ENCODE peak calls at places on chromosomes 13 and 19, in five cellular contexts. E is ascending aorta, P is thoracic aorta, A is upper lobe of left lung, I is thyroid gland. N is an unnamed sample.

GRCh38 chr13:111036665-111037064 is 78.4 kb upstream of the ARHGEF7 start:
- DNase-seq in E (no peak), P (no peak), A (no peak), I (no peak), N (no peak)

GRCh38 chr19:1412995-1413889 is 5.9 kb downstream of the DAZAP1 start:
- DNase-seq in E (no peak), P (no peak), A (no peak), I (peak), N (no peak)

GRCh38 chr19:38270587-38271167 is 6.3 kb downstream of the SPINT2 start:
- DNase-seq in E (no peak), P (no peak), A (no peak), I (no peak), N (no peak)

GRCh38 chr13:30341815-30342570 is 34.6 kb upstream of the KATNAL1 start:
- DNase-seq in E (peak), P (peak), A (peak), I (peak), N (peak)

GRCh38 chr19:2982983-2983350 is 5.6 kb downstream of the TLE6 start:
- DNase-seq in E (peak), P (peak), A (peak), I (peak), N (no peak)

GRCh38 chr13:30713133-30713532 is 22.2 kb upstream of the ALOX5AP start:
- DNase-seq in E (peak), P (no peak), A (peak), I (no peak), N (no peak)

GRCh38 chr13:29411493-29411892 is 184.0 kb downstream of the SLC7A1 start:
- DNase-seq in E (no peak), P (no peak), A (no peak), I (no peak), N (peak)

GRCh38 chr13:95809429-95809828 is 132.5 kb downstream of the DNAJC3 start:
- DNase-seq in E (no peak), P (no peak), A (no peak), I (no peak), N (no peak)

GRCh38 chr19:495440-496332 is 600 bp upstream of the MADCAM1 start:
- DNase-seq in E (no peak), P (no peak), A (no peak), I (no peak), N (no peak)

GRCh38 chr19:35264281-35265125 is 4.3 kb upstream of the USF2 start:
- DNase-seq in E (peak), P (no peak), A (peak), I (no peak), N (no peak)

GRCh38 chr13:30572859-30573275 is 44.9 kb upstream of the USPL1 start:
- DNase-seq in E (no peak), P (no peak), A (peak), I (peak), N (no peak)

GRCh38 chr13:111489301-111489700 is 168.9 kb downstream of the TEX29 start:
- DNase-seq in E (no peak), P (no peak), A (no peak), I (no peak), N (no peak)

GRCh38 chr19:33462112-33462726 is 59.4 kb downstream of the PEPD start:
- DNase-seq in E (peak), P (no peak), A (peak), I (no peak), N (no peak)

GRCh38 chr19:47145639-47146486 is 15.2 kb downstream of the SAE1 start:
- DNase-seq in E (no peak), P (no peak), A (no peak), I (no peak), N (no peak)

GRCh38 chr19:35357867-35358573 is at the start of gene FFAR3:
- DNase-seq in E (peak), P (no peak), A (peak), I (no peak), N (no peak)

GRCh38 chr13:28792992-28793391 is 27.1 kb upstream of the MTUS2 start:
- DNase-seq in E (no peak), P (no peak), A (no peak), I (no peak), N (peak)

GRCh38 chr13:33994826-33995502 is 177.0 kb downstream of the RFC3 start:
- DNase-seq in E (no peak), P (no peak), A (no peak), I (no peak), N (peak)

GRCh38 chr19:45645068-45645630 is 6.0 kb upstream of the EML2 start:
- DNase-seq in E (no peak), P (no peak), A (no peak), I (no peak), N (no peak)

GRCh38 chr13:67841071-67841470 is 610.9 kb upstream of the PCDH9 start:
- DNase-seq in E (no peak), P (no peak), A (no peak), I (no peak), N (no peak)

GRCh38 chr13:111573801-111574200 is 253.4 kb downstream of the TEX29 start:
- DNase-seq in E (no peak), P (no peak), A (no peak), I (no peak), N (no peak)

GRCh38 chr13:99214232-99214631 is 13.6 kb downstream of the UBAC2 start:
- DNase-seq in E (no peak), P (no peak), A (no peak), I (no peak), N (no peak)

GRCh38 chr13:113879017-113879416 is 15.1 kb upstream of the GAS6 start:
- DNase-seq in E (no peak), P (no peak), A (no peak), I (no peak), N (no peak)

GRCh38 chr19:57171551-57172081 is 4.3 kb upstream of the DUXA start:
- DNase-seq in E (peak), P (no peak), A (no peak), I (peak), N (no peak)

GRCh38 chr13:90793261-90793785 is 554.2 kb upstream of the MIR17HG start:
- DNase-seq in E (no peak), P (no peak), A (no peak), I (no peak), N (no peak)

GRCh38 chr13:20127563-20128458 is 33.0 kb downstream of the GJA3 start:
- DNase-seq in E (peak), P (no peak), A (peak), I (peak), N (no peak)
- TF ChIP-seq CTCF in E (peak), P (peak), A (peak), I (peak), N (peak)

GRCh38 chr19:36687214-36688056 is at the start of gene ZNF567:
- DNase-seq in E (peak), P (peak), A (peak), I (peak), N (peak)
- H3K4me3 ChIP-seq in E (peak), P (peak), A (peak), I (peak), N (peak)

DNA sequence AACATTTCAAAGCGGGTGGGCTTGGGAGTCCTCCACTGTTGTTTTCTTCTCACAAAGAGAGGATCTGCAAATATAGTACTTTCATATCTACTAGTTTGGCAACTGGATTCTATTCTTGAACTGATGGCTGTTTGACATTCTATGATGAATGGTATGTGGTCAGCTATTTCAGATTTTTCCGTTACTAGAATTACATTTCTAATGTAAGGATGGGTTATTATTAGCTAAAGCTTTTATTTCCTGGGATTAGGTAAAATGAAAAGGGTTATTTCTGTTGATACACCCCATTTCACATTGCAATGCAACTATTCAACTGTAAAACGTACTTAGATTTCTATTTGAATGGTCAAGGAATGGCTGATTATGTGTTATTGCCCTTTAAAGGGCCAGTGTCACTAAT is 629.7 kb downstream of the DACH1 start:
- DNase-seq in E (no peak), P (no peak), A (no peak), I (no peak), N (no peak)
- TF ChIP-seq CTCF in E (no peak), P (no peak), A (no peak), I (no peak), N (no peak)

GRCh38 chr19:4064073-4064550 is 2.6 kb downstream of the ZBTB7A start:
- DNase-seq in E (no peak), P (no peak), A (peak), I (peak), N (no peak)

GRCh38 chr19:4063369-4064072 is 3.2 kb downstream of the ZBTB7A start:
- DNase-seq in E (no peak), P (no peak), A (no peak), I (no peak), N (no peak)

GRCh38 chr19:4061178-4061682 is 5.5 kb downstream of the ZBTB7A start:
- DNase-seq in E (peak), P (peak), A (peak), I (peak), N (no peak)

GRCh38 chr19:4061683-4062575 is 4.8 kb downstream of the ZBTB7A start:
- DNase-seq in E (no peak), P (no peak), A (peak), I (peak), N (no peak)

DNA sequence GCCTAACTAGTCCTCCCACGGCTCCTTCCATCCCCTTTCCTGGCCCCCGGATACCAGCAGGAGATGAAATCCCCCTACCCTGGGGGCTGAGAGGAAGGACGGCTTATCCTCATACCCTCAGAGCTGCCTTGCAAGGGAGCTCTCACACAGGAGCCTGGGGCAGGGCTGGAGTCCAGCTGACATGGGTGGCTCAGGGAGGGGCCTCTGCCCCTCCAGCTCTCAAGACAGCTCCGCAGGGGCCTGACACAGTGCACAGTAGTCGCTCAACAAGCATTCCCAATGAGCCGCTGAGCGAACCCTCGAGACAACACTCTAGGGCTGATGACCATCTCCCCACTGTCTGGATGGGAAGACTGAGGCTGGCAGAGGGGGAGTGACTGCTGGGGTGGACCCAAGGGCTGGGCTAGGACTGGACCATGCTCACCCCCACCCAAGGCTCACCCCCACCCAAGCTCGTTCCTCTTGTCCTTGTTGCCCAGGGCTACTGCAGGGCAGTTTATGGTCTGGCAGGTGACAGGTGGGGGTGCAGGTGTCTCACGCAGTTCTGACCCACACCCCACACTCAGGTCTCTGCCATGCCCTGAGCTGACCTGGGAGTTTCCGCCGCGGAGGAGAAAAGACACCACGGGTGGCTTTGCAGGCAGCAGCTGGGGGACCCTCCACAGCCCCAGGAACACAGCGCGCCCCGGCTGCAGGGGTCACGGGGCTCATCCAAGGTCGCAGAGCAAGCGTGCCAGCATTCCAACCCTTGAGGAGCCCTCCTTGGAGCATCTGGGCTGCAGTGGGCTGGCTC is 3.9 kb downstream of the ZBTB7A start:
- DNase-seq in E (no peak), P (no peak), A (no peak), I (no peak), N (no peak)
- H3K4me3 ChIP-seq in E (peak), P (peak), A (peak), I (no peak), N (peak)

GRCh38 chr19:5958074-5958850 is 19.7 kb downstream of the RANBP3 start:
- DNase-seq in E (no peak), P (no peak), A (no peak), I (no peak), N (no peak)
- TF ChIP-seq CTCF in E (no peak), P (no peak), A (no peak), I (no peak), N (no peak)

GRCh38 chr19:49802836-49803528 is 10.1 kb downstream of the FUZ start:
- DNase-seq in E (peak), P (no peak), A (no peak), I (no peak), N (no peak)
- H3K4me3 ChIP-seq in E (peak), P (no peak), A (no peak), I (no peak), N (no peak)

GRCh38 chr19:44617481-44617880 is 4.1 kb downstream of the IGSF23 start:
- DNase-seq in E (no peak), P (no peak), A (no peak), I (no peak), N (no peak)

GRCh38 chr19:44618640-44619357 is 5.4 kb downstream of the IGSF23 start:
- DNase-seq in E (no peak), P (no peak), A (no peak), I (no peak), N (no peak)

GRCh38 chr19:44614313-44614712 is 950 bp downstream of the IGSF23 start:
- DNase-seq in E (no peak), P (no peak), A (no peak), I (no peak), N (no peak)

GRCh38 chr19:44613295-44614168 is at the start of gene IGSF23:
- DNase-seq in E (no peak), P (no peak), A (no peak), I (no peak), N (no peak)

DNA sequence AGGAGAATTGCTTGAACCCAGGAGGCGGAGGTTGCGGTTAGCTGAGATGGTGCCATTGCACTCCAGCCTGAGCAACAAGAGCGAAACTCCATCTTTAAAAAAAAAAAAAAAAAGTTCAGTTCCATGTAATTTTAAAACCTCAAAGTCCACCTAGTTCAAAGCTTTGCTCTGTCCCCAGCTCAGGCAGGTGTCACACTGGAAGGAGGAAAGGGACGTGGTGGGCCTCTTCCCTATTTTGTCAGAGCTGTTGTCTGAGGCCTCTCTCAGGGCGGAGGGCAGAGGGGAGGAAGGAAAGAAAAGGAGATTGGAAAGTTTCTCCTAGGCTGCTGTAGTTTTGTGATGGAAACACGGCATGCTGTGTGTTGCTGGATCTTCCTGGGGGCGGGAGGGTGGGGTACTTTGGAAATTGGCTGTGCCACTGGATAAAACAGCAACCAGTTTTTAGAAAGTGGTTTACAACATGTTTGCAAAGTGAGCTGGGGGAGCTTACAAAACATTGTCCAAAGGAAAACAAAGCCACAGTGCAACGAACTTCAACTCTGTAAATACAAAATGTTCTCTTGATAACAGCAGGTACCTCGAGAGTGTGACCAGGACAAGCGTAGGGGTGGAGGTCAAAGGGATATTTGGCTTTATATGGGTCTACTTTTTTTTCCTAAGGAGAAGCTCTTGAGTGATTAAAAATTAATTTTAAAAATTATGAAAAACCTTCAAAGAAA is 2.3 kb downstream of the IGSF23 start:
- DNase-seq in E (no peak), P (no peak), A (no peak), I (no peak), N (no peak)
- TF ChIP-seq CTCF in E (no peak), P (no peak), A (no peak), I (no peak), N (no peak)

DNA sequence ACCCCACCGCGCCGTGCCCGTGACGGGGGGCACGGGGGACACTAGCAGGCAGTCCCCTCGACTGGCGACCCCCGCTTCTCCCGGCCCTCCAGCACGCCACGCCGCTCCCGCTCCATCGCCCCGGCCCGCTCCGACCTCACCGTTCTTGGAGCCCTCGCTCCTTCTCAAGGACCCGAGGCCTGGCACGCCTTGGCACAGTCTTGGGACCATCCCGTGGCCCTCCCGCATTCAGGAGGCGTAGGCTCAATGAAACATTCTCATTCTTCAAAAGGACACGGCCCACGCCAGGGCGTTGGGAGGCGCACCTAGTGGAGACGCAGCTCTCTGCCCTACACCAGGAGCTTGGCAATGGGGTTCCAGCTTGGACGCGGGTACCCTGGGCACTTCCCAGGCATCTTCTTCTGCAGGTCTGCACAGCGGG is 473 bp upstream of the CERS1 start:
- DNase-seq in E (no peak), P (no peak), A (no peak), I (peak), N (no peak)
- H3K4me3 ChIP-seq in E (peak), P (no peak), A (peak), I (no peak), N (no peak)

N was measured in HFF-Myc.